ENCODE peak calls at places on chromosomes 5 and 9, in nine cellular contexts. E, Y, H, A, B, R, L, J and W are unnamed samples.
A peak's percentile ranks its signal among the peaks of the same experiment; 100 is the strongest.

GRCh38 chr5:173659423-173659822 is 43.0 kb upstream of the BOD1 start:
- DNase-seq in A (no peak), L (no peak), Y (no peak), E (no peak), H (no peak), R (no peak), B (no peak), J (no peak), W (no peak)

GRCh38 chr5:132256783-132257130 is 739 bp upstream of the PDLIM4 start:
- DNase-seq in E (no peak), Y (no peak), R (no peak), A (no peak), L (no peak), J (no peak), H (no peak), B (no peak), W (no peak)

GRCh38 chr5:164364237-164364636 is 858.8 kb downstream of the MAT2B start:
- DNase-seq in A (no peak), R (no peak), H (no peak), B (no peak), J (no peak), Y (no peak), L (no peak), E (no peak), W (no peak)

GRCh38 chr9:127568971-127569818 is 42.9 kb upstream of the STXBP1 start:
- DNase-seq in B (peak; percentile 89), R (peak; percentile 76), E (peak; percentile 86), L (peak; percentile 90), H (peak; percentile 73), J (peak; percentile 87), A (peak; percentile 88), Y (peak; percentile 72), W (peak; percentile 100)

GRCh38 chr9:79023134-79023577 is 548.6 kb upstream of the TLE4 start:
- DNase-seq in A (no peak), E (no peak), L (peak; percentile 69), R (no peak), J (no peak), H (no peak), B (no peak), Y (peak; percentile 96), W (no peak)

GRCh38 chr9:16871358-16872151 is 1.1 kb upstream of the BNC2 start:
- DNase-seq in H (no peak), R (peak; percentile 59), J (peak; percentile 63), A (peak; percentile 14), E (peak; percentile 71), B (peak; percentile 42), L (peak; percentile 87), Y (peak; percentile 88), W (peak; percentile 84)

GRCh38 chr5:170809551-170809950 is 26.0 kb downstream of the GABRP start:
- DNase-seq in L (peak; percentile 72), H (no peak), R (no peak), E (no peak), Y (peak; percentile 71), A (no peak), B (peak; percentile 18), J (no peak), W (peak; percentile 59)

GRCh38 chr9:35736201-35736633 is 3.8 kb downstream of the CREB3 start:
- DNase-seq in L (peak; percentile 89), J (peak; percentile 72), R (peak; percentile 78), A (peak; percentile 62), B (peak; percentile 58), E (no peak), Y (peak; percentile 79), H (peak; percentile 58), W (peak; percentile 84)

GRCh38 chr5:17383526-17383925 is 114.5 kb upstream of the TAF11L2 start:
- DNase-seq in J (no peak), R (no peak), A (no peak), B (no peak), E (no peak), Y (no peak), L (no peak), H (no peak), W (no peak)

GRCh38 chr9:103301051-103301450 is 305.9 kb downstream of the CYLC2 start:
- DNase-seq in A (no peak), J (no peak), R (no peak), B (no peak), Y (no peak), H (no peak), L (no peak), E (no peak), W (no peak)

GRCh38 chr5:128395073-128395472 is 143.0 kb downstream of the FBN2 start:
- DNase-seq in B (no peak), Y (no peak), J (peak; percentile 34), A (no peak), L (peak; percentile 14), E (no peak), H (no peak), R (no peak), W (no peak)

GRCh38 chr5:159316519-159317383 is 13.5 kb downstream of the IL12B start:
- DNase-seq in B (peak; percentile 37), R (peak; percentile 61), H (no peak), A (peak; percentile 21), Y (peak; percentile 67), L (peak; percentile 79), J (peak; percentile 31), E (no peak), W (peak; percentile 40)

GRCh38 chr5:39826051-39826450 is 401.3 kb upstream of the DAB2 start:
- DNase-seq in Y (no peak), H (no peak), R (no peak), B (no peak), A (no peak), E (no peak), L (no peak), J (no peak), W (no peak)

GRCh38 chr5:71884926-71885325 is 165.9 kb downstream of the CARTPT start:
- DNase-seq in L (no peak), A (no peak), R (no peak), E (no peak), B (no peak), J (no peak), Y (no peak), H (no peak), W (no peak)

GRCh38 chr5:71883745-71884103 is 164.6 kb downstream of the CARTPT start:
- DNase-seq in Y (no peak), B (no peak), J (peak; percentile 58), R (peak; percentile 41), E (no peak), H (no peak), L (peak; percentile 32), A (no peak), W (no peak)

GRCh38 chr5:71891406-71891805 is 172.3 kb downstream of the CARTPT start:
- DNase-seq in R (no peak), B (no peak), Y (no peak), A (no peak), L (no peak), J (no peak), H (no peak), E (no peak), W (no peak)

GRCh38 chr5:71891856-71892255 is 172.8 kb downstream of the CARTPT start:
- DNase-seq in L (peak; percentile 67), R (peak; percentile 28), E (no peak), B (peak; percentile 17), J (peak; percentile 82), A (peak; percentile 28), Y (peak; percentile 22), H (no peak), W (no peak)

DNA sequence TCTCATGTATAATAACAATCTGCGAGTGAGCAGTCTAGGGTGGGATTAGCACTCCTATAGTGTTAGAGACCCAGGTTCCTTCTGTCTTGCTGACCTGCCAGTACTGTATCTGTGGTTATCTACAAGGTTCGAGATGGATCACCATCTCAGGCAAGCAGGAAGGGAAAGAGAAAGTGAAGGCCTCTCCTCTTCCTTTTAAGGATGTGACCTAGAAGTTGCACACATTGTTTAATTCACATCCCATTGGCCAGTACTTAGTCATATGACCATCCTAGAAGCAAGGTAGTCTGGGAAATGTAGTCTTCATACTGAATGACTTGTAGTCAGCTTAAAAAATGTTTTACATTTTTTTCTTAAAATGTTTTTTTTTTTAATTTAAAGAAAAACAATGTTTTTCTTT is 168.6 kb downstream of the CARTPT start:
- DNase-seq in A (no peak), H (peak; percentile 41), L (peak; percentile 90), B (no peak), R (peak; percentile 40), E (no peak), J (no peak), Y (peak; percentile 94), W (peak; percentile 64)
- H3K4me3 ChIP-seq in A (no peak overlapping the region), H (peak overlapping the region; percentile 38), L (no peak overlapping the region), B (peak overlapping the region; percentile 22), R (no peak overlapping the region), E (no peak overlapping the region), J (no peak overlapping the region), Y (peak overlapping the region; percentile 38), W (no peak overlapping the region)

GRCh38 chr9:132557159-132557558 is 25.2 kb upstream of the BARHL1 start:
- DNase-seq in E (no peak), L (no peak), B (no peak), Y (no peak), J (no peak), H (no peak), R (no peak), A (no peak), W (no peak)
- H3K27me3 ChIP-seq in E (no peaks in the 10 kb centered on the region), L (no peaks in the 10 kb centered on the region), B (no peaks in the 10 kb centered on the region), Y (peaks cover 45% of the 10 kb centered on the region), J (no peaks in the 10 kb centered on the region), H (peaks cover 4% of the 10 kb centered on the region), R (no peaks in the 10 kb centered on the region), A (peaks cover 2% of the 10 kb centered on the region), W (no peaks in the 10 kb centered on the region)

DNA sequence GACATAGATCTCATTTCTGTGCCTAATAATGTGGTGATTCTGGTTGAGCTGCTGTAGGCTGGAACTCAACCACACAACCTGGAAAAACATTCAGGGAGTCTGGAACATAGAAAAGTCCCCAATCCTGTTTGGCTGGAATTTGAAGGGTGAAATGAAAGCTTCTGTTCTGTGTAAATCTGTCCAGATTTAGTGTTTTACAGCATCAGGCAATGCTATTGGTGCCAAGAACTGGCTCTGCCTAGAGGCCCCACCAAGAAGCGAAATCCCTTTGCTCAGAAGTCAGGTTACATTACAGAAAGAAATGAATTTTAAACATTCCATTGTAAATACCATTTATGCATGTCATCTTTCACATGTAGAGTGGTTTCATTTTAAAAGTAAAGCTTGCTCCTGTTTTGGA is 56.3 kb downstream of the TMEM174 start:
- DNase-seq in B (no peak), E (no peak), R (no peak), J (no peak), A (no peak), L (no peak), H (no peak), Y (peak; percentile 67), W (no peak)
- H3K4me3 ChIP-seq in B (no peak overlapping the region), E (no peak overlapping the region), R (no peak overlapping the region), J (no peak overlapping the region), A (no peak overlapping the region), L (no peak overlapping the region), H (no peak overlapping the region), Y (no peak overlapping the region), W (no peak overlapping the region)

DNA sequence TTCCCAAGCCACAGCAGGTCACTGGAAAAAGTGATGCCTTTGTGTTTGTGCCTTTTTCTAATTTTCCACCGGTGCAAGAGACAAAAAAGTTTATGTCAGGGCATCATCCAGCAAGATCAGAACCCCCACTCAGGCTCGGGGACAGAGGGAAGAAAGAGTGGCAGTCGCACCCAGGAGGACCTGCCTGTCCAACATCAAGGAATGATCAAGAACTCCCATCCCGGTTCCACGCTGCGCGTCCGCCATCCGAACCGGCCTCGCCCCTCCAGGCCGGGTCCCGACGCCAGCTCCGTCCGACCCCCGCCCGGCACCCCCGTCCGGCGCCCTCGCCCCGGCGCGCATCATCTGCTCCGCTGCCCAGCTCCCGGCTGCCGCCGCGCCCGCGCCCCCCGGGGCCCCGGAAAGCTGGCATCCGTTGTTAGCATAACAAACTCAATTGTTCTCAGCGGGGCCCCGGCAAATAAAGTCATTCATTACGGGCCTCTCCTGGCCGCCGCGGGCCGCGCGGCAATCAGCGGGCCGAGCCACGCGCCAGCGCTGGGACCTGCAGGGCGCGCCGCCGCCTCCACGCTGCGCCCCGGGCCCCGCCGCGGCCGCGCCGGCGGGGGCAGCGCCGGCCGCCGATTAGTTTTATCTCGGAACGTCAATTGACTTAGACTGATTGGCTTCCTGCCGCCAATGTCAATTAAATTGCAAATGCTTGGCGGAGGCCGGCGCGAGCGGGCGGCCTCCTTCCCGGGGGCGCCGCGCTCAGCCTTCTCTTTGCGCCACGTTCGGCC is 48.1 kb downstream of the PAX5 start:
- DNase-seq in E (no peak), J (no peak), L (no peak), R (peak; percentile 28), A (no peak), H (no peak), B (no peak), Y (no peak), W (peak; percentile 93)
- H3K27me3 ChIP-seq in E (no peaks in the 10 kb centered on the region), J (peaks cover 92% of the 10 kb centered on the region), L (peaks cover 96% of the 10 kb centered on the region), R (no peaks in the 10 kb centered on the region), A (peaks cover 22% of the 10 kb centered on the region), H (peaks cover 32% of the 10 kb centered on the region), B (peaks cover 27% of the 10 kb centered on the region), Y (peaks cover 63% of the 10 kb centered on the region), W (peaks cover 71% of the 10 kb centered on the region)